ENCODE peak calls at places on chromosomes 12 and 14, in ten cellular contexts. I is progenitor cell of endocrine pancreas; F is uterus; N is CD8-positive, alpha-beta T cell; W is GM13976; C is psoas muscle; P is WERI-Rb-1; B is HepG2; E is CD4-positive, alpha-beta T cell; U is astrocyte. M is an unnamed sample.

GRCh38 chr14:69685716-69686115 is 74.3 kb downstream of the SUSD6 start:
- DNase-seq in W (no peak), P (no peak), C (peak), B (peak), U (peak), E (no peak), I (no peak), N (no peak), F (peak), M (no peak)

GRCh38 chr12:29517265-29517664 is 19.8 kb upstream of the OVCH1 start:
- DNase-seq in W (no peak), E (no peak), I (no peak), N (no peak), B (no peak), F (no peak), P (peak), C (no peak), U (no peak), M (no peak)

GRCh38 chr12:57161491-57161890 is 14.1 kb upstream of the LRP1-AS start:
- DNase-seq in N (no peak), F (no peak), W (no peak), U (peak), I (no peak), C (no peak), B (no peak), P (no peak), E (no peak), M (no peak)

GRCh38 chr12:111437816-111438454 is 32.2 kb downstream of the SH2B3 start:
- DNase-seq in E (no peak), U (peak), C (no peak), F (no peak), I (no peak), P (no peak), N (no peak), B (no peak), W (no peak), M (no peak)

GRCh38 chr12:46944104-46944503 is 118.3 kb upstream of the SLC38A4 start:
- DNase-seq in N (no peak), I (no peak), C (no peak), B (no peak), E (no peak), P (no peak), U (peak), F (no peak), W (no peak), M (no peak)

GRCh38 chr14:61042220-61042619 is 61.2 kb downstream of the SLC38A6 start:
- DNase-seq in I (no peak), N (no peak), F (no peak), W (no peak), C (no peak), U (no peak), B (peak), P (no peak), E (no peak), M (no peak)

GRCh38 chr12:14471497-14471896 is 96.2 kb downstream of the PLBD1 start:
- DNase-seq in F (no peak), W (no peak), I (no peak), N (no peak), C (no peak), P (no peak), E (no peak), U (no peak), B (no peak), M (no peak)

GRCh38 chr12:27257104-27257848 is 13.2 kb downstream of the STK38L start:
- DNase-seq in B (no peak), W (no peak), I (no peak), E (no peak), C (no peak), N (no peak), U (no peak), F (no peak), P (no peak), M (no peak)

GRCh38 chr12:112012775-112013600 is at the start of the genes ERP29 and TMEM116:
- DNase-seq in P (peak), B (peak), F (peak), I (peak), W (peak), E (peak), N (peak), U (peak), C (peak), M (peak)

GRCh38 chr12:106896603-106897002 is 59.1 kb upstream of the TMEM263 start:
- DNase-seq in C (no peak), B (no peak), N (no peak), F (no peak), I (no peak), P (no peak), W (no peak), E (no peak), U (no peak), M (no peak)

GRCh38 chr12:108638141-108638823 is 4.6 kb upstream of the SELPLG start:
- DNase-seq in E (no peak), C (no peak), F (peak), P (no peak), U (no peak), W (no peak), B (no peak), N (no peak), I (no peak), M (no peak)

GRCh38 chr14:91388551-91388975 is 29.1 kb downstream of the CCDC88C start:
- DNase-seq in P (peak), N (no peak), W (peak), I (no peak), E (no peak), U (no peak), B (no peak), F (no peak), C (peak), M (no peak)

GRCh38 chr12:62533755-62534107 is 67.1 kb downstream of the MON2 start:
- DNase-seq in U (no peak), W (peak), N (no peak), C (no peak), P (no peak), E (no peak), I (no peak), B (no peak), F (no peak), M (no peak)

GRCh38 chr14:62443796-62444195 is 601.5 kb downstream of the KCNH5 start:
- DNase-seq in C (no peak), E (no peak), N (no peak), P (no peak), U (peak), B (no peak), I (no peak), F (no peak), W (no peak), M (no peak)

GRCh38 chr12:66279127-66279712 is 23.1 kb upstream of the HELB start:
- DNase-seq in P (peak), C (no peak), W (no peak), B (peak), F (no peak), I (no peak), N (peak), U (peak), E (peak), M (no peak)

GRCh38 chr12:130715150-130715995 is 726 bp downstream of the RIMBP2 start:
- DNase-seq in F (peak), C (no peak), P (peak), W (no peak), B (no peak), U (no peak), E (no peak), N (no peak), I (no peak), M (no peak)

GRCh38 chr14:31613188-31613587 is 52.0 kb downstream of the NUBPL start:
- DNase-seq in N (no peak), P (no peak), C (no peak), U (no peak), F (no peak), B (no peak), I (no peak), E (no peak), W (no peak), M (no peak)

GRCh38 chr12:95218164-95218851 is 701 bp downstream of the VEZT start:
- DNase-seq in E (peak), I (no peak), C (no peak), B (no peak), N (no peak), U (peak), W (peak), F (no peak), P (no peak), M (no peak)

GRCh38 chr14:75042040-75042439 is 9.2 kb downstream of the MLH3 start:
- DNase-seq in W (no peak), U (peak), E (no peak), N (no peak), C (no peak), B (no peak), I (no peak), F (no peak), P (no peak), M (no peak)

GRCh38 chr14:69432364-69432763 is 33.9 kb downstream of the SLC39A9 start:
- DNase-seq in P (no peak), F (no peak), W (no peak), N (no peak), C (no peak), E (no peak), U (no peak), I (no peak), B (no peak), M (no peak)

GRCh38 chr12:131774576-131774975 is 53.6 kb upstream of the MMP17 start:
- DNase-seq in I (no peak), E (no peak), P (no peak), U (no peak), B (no peak), C (no peak), F (no peak), N (no peak), W (no peak), M (no peak)

GRCh38 chr12:110382683-110383082 is 20.8 kb downstream of the ANAPC7 start:
- DNase-seq in F (no peak), I (no peak), B (no peak), U (no peak), W (no peak), C (no peak), E (no peak), N (no peak), P (no peak), M (no peak)

GRCh38 chr12:131608740-131609665 is 101.9 kb upstream of the SFSWAP start:
- DNase-seq in U (no peak), I (peak), P (peak), B (peak), E (peak), W (peak), C (peak), F (peak), N (peak), M (no peak)

GRCh38 chr14:31898835-31899528 is 178.1 kb upstream of the ARHGAP5 start:
- DNase-seq in F (no peak), B (no peak), N (no peak), P (no peak), E (no peak), C (no peak), W (no peak), I (no peak), U (no peak), M (no peak)

GRCh38 chr12:107670999-107671643 is 14.5 kb upstream of the PWP1 start:
- DNase-seq in E (no peak), B (peak), F (no peak), C (no peak), P (peak), I (peak), U (no peak), N (no peak), W (peak), M (no peak)

GRCh38 chr12:124752437-124753229 is 111.0 kb downstream of the SCARB1 start:
- DNase-seq in B (no peak), U (no peak), F (no peak), P (no peak), E (no peak), W (no peak), I (no peak), C (no peak), N (no peak), M (no peak)

GRCh38 chr14:29911815-29912214 is 15.8 kb downstream of the PRKD1 start:
- DNase-seq in C (no peak), N (no peak), P (no peak), B (no peak), I (no peak), E (no peak), W (no peak), F (no peak), U (no peak), M (no peak)

GRCh38 chr12:109727746-109728726 is 14.4 kb downstream of the FAM222A start:
- DNase-seq in P (no peak), E (no peak), C (peak), I (no peak), N (no peak), U (no peak), F (no peak), B (no peak), W (no peak), M (peak)

GRCh38 chr12:111174283-111175108 is 194.4 kb downstream of the PHETA1 start:
- DNase-seq in W (peak), P (peak), U (no peak), I (no peak), N (no peak), B (no peak), F (no peak), E (no peak), C (no peak), M (no peak)

GRCh38 chr12:2336409-2336829 is 283.6 kb downstream of the CACNA1C start:
- DNase-seq in E (no peak), N (no peak), B (no peak), C (no peak), I (no peak), P (no peak), U (peak), W (peak), F (peak), M (no peak)
- TF ChIP-seq CTCF in E (no peak), N (no peak), B (no peak), C (no peak), I (no peak), P (no peak), U (no peak), W (no peak), F (no peak), M (no peak)

DNA sequence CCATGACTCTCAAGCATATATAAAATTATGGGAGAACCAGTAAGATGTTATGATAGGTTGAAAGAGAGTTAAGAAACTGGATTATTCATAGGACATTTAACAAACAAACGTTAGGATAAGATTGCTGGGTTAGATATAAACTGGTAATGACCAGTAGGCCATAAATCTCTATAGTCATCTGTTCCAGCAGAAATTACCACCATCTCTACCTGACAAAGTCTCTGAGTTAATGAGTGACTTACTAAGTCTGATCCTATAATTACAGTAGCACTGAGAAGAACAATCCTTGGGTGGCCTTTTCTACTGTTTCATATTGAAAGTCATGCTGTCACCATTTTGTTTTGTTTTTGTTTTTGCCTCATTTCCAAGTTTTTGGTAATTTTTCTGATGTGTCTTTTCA is 136.9 kb upstream of the CNOT2 start:
- DNase-seq in P (no peak), I (no peak), E (no peak), C (no peak), B (no peak), N (no peak), F (no peak), W (no peak), U (no peak), M (no peak)
- TF ChIP-seq CTCF in P (no peak), I (no peak), E (no peak), C (no peak), B (no peak), N (no peak), F (no peak), W (no peak), U (no peak), M (no peak)

DNA sequence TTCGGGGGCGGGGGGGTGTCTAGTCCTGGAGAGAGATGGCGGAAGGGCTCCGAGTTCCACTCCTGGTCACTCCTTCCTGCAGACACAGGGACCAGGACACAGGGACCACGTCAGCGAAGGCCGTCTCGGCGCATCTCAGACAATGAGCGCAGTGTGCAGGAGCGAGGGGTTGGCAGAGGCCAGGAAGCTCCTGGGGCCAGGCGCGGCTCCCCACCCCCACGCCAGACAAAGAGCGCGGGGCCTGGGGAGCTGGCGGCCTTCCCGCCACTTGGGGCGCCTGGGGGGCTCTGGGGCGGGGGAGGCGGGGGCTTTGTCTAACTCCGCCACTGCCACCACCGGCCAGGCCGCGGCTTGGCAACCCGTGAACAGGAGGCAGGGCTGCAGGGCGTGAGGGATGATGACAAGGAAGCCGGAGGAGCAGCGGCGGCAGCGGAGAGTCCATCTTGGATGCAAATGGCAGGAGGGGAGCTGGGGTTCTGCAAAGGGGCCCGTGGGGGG is 2.2 kb downstream of the CDK2AP1 start:
- DNase-seq in W (peak), U (peak), N (peak), P (peak), F (peak), C (peak), E (peak), B (peak), I (peak), M (peak)
- TF ChIP-seq CTCF in W (no peak), U (no peak), N (no peak), P (no peak), F (peak), C (no peak), E (no peak), B (no peak), I (peak), M (peak)

GRCh38 chr14:65228956-65229355 is 126.6 kb upstream of the MAX start:
- DNase-seq in F (no peak), C (no peak), I (no peak), W (no peak), P (no peak), E (no peak), U (no peak), B (no peak), N (no peak), M (no peak)
- TF ChIP-seq CTCF in F (no peak), C (no peak), I (no peak), W (no peak), P (no peak), E (no peak), U (no peak), B (no peak), N (no peak), M (no peak)

GRCh38 chr12:128671528-128672042 is 152.2 kb downstream of the SLC15A4 start:
- DNase-seq in F (no peak), P (no peak), I (no peak), B (peak), E (no peak), U (no peak), C (no peak), N (no peak), W (no peak), M (no peak)
- TF ChIP-seq CTCF in F (no peak), P (peak), I (no peak), B (peak), E (no peak), U (no peak), C (no peak), N (no peak), W (no peak), M (no peak)

GRCh38 chr12:104197264-104197663 is 18.3 kb upstream of the TXNRD1 start:
- DNase-seq in E (no peak), W (no peak), I (no peak), U (no peak), F (no peak), B (no peak), C (no peak), P (no peak), N (no peak), M (no peak)

GRCh38 chr12:104204690-104205480 is 10.7 kb upstream of the TXNRD1 start:
- DNase-seq in U (no peak), N (no peak), B (no peak), P (no peak), W (no peak), E (no peak), C (no peak), F (no peak), I (no peak), M (no peak)

GRCh38 chr12:104199964-104200363 is 15.6 kb upstream of the TXNRD1 start:
- DNase-seq in C (no peak), P (no peak), F (no peak), B (no peak), W (no peak), E (no peak), N (no peak), I (no peak), U (no peak), M (no peak)

GRCh38 chr12:104201238-104202001 is 14.2 kb upstream of the TXNRD1 start:
- DNase-seq in W (peak), I (peak), N (peak), U (no peak), E (peak), P (peak), C (no peak), F (no peak), B (peak), M (no peak)
- TF ChIP-seq CTCF in W (peak), I (peak), N (peak), U (peak), E (peak), P (peak), C (peak), F (peak), B (peak), M (peak)

DNA sequence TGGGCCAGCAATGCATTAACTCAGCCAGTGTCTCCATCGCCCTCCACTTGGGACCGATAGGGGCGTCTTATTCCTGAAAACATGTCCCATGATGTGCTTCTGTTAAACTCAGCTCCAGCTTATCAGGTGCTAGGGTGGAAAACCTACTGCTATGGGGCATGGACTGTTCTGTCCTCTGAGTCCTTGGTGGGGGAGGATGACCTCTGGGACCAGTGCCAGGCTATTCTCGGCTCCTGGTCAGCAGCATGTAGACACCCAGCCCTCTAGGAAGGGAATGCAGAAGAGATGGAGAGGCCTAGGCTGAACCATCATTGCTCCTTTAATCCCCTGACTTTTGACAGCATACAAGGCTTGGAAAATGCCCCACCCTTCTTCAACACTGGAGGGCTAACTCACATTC is 486.2 kb downstream of the MED13L start:
- DNase-seq in W (no peak), U (no peak), N (no peak), F (no peak), I (no peak), B (no peak), E (no peak), P (no peak), C (no peak), M (no peak)
- TF ChIP-seq CTCF in W (no peak), U (no peak), N (no peak), F (no peak), I (no peak), B (no peak), E (no peak), P (no peak), C (no peak), M (no peak)

DNA sequence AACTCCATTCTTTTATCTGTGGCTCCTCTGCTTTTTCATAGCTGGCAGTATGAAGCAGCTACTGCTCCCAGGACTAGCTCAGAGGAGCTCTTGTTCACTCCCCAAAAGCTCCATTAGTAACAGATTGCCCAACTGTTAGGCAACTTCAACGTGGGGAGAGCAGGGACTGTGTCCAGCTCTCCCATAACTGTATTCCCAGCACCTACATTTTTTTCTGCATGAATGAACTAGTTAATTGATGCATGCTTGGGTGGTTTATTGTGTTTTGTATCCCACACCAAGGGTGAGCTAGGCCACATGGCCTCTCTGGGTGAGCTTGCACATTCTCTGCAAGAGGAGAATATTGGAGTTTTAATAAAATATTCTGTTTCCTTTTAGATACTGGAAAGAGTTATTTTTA is 15.2 kb downstream of the STON2 start:
- DNase-seq in N (no peak), C (no peak), U (peak), I (no peak), W (no peak), E (no peak), F (no peak), P (no peak), B (peak), M (no peak)
- TF ChIP-seq CTCF in N (no peak), C (no peak), U (no peak), I (no peak), W (no peak), E (no peak), F (no peak), P (no peak), B (no peak), M (no peak)

DNA sequence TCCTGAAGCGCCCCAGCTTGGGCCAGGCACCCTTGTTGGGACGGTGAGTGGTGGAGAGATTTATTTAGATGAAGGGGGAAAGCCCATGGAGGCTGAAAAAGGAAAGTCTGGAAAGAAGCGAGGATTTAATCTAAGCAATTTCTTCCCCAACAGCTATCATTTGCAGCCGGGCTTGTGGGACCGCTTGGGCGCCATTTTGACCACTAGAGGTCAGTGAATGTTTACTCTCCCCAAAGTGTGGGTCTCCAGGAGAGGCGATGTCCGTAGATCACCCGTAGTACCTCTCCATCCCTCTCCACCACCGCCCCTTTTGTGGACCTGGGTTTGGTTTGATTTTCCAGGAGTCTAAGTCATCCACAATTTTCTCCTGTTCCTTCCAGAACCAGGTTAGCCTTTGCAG is 91.2 kb upstream of the PARP11 start:
- DNase-seq in U (no peak), P (peak), C (no peak), B (peak), F (no peak), I (no peak), E (no peak), N (no peak), W (peak), M (no peak)
- TF ChIP-seq CTCF in U (no peak), P (peak), C (no peak), B (peak), F (peak), I (peak), E (no peak), N (no peak), W (peak), M (peak)

GRCh38 chr14:21987937-21988336 is 314.3 kb upstream of the OR4E1 start:
- DNase-seq in I (no peak), P (no peak), F (no peak), N (no peak), U (no peak), W (no peak), B (peak), E (no peak), C (no peak), M (no peak)
- TF ChIP-seq CTCF in I (peak), P (peak), F (no peak), N (peak), U (peak), W (no peak), B (peak), E (peak), C (no peak), M (peak)

M was measured in chondrocyte.